ENCODE peak calls at places on chromosomes 6 and 20, in eight cellular contexts. Z is epithelial cell of prostate; R is ELF-1; E is H7; O is HCT116; L is choroid plexus epithelial cell; G is stomach; C is stimulated activated naive CD8-positive, alpha-beta T cell treated with anti-CD3 and anti-CD28 coated beads, Interleukin-15, Interleukin-2, amounts not matched to agents 100 U/mL and 50 U/mL, for 24 hours. M is an unnamed sample.
A peak's percentile ranks its signal among the peaks of the same experiment; 100 is the strongest.

GRCh38 chr6:24517659-24518538 is 23.1 kb downstream of the ALDH5A1 start:
- DNase-seq in Z (no peak), R (no peak), E (no peak), O (no peak), L (no peak), G (no peak), C (no peak), M (no peak)

GRCh38 chr6:2857580-2858337 is 16.1 kb upstream of the SERPINB1 start:
- DNase-seq in Z (no peak), R (peak; percentile 50), E (no peak), O (peak; percentile 94), L (peak; percentile 92), G (no peak), C (peak; percentile 86), M (no peak)

GRCh38 chr6:12645941-12646340 is 70.6 kb upstream of the PHACTR1 start:
- DNase-seq in Z (peak; percentile 16), R (no peak), E (no peak), O (no peak), L (no peak), G (no peak), C (no peak), M (no peak)

GRCh38 chr6:105803439-105803838 is 282.7 kb upstream of the PRDM1 start:
- DNase-seq in Z (peak; percentile 74), R (no peak), E (no peak), O (no peak), L (no peak), G (no peak), C (no peak), M (no peak)

GRCh38 chr20:40654876-40655275 is 34.2 kb downstream of the MAFB start:
- DNase-seq in Z (no peak), R (no peak), E (no peak), O (no peak), L (peak; percentile 75), G (no peak), C (no peak), M (no peak)

GRCh38 chr6:34924831-34925613 is 36.0 kb downstream of the ANKS1A start:
- DNase-seq in Z (no peak), R (peak; percentile 64), E (no peak), O (no peak), L (no peak), G (no peak), C (no peak), M (no peak)

GRCh38 chr6:71205336-71205956 is 83.2 kb upstream of the OGFRL1 start:
- DNase-seq in Z (no peak), R (no peak), E (no peak), O (no peak), L (peak; percentile 63), G (no peak), C (no peak), M (no peak)

GRCh38 chr6:37675100-37675499 is 22.6 kb downstream of the MDGA1 start:
- DNase-seq in Z (no peak), R (no peak), E (no peak), O (no peak), L (no peak), G (no peak), C (no peak), M (no peak)

GRCh38 chr20:36128463-36129176 is 25.9 kb upstream of the EPB41L1 start:
- DNase-seq in Z (no peak), R (no peak), E (no peak), O (no peak), L (peak; percentile 74), G (no peak), C (no peak), M (no peak)

GRCh38 chr6:164022632-164023031 is 608.1 kb downstream of the QKI start:
- DNase-seq in Z (no peak), R (no peak), E (no peak), O (no peak), L (no peak), G (no peak), C (no peak), M (no peak)

GRCh38 chr6:87319271-87319987 is 3.0 kb upstream of the SMIM8 start:
- DNase-seq in Z (no peak), R (no peak), E (no peak), O (no peak), L (no peak), G (no peak), C (no peak), M (no peak)

GRCh38 chr20:49567421-49568256 is at the start of gene PTGIS:
- DNase-seq in Z (no peak), R (peak; percentile 52), E (peak; percentile 93), O (no peak), L (no peak), G (peak; percentile 25), C (no peak), M (peak; percentile 70)

M was measured in ascending aorta.